ENCODE peak calls at places on chromosomes 12 and 14, in ten cellular contexts. W is foreskin keratinocyte, U is left ventricle myocardium inferior, T is BJ, L is heart right ventricle, M is endodermal cell, S is HCT116, K is body of pancreas, Q is upper lobe of right lung, C is dorsolateral prefrontal cortex. I is an unnamed sample.
A peak's percentile ranks its signal among the peaks of the same experiment; 100 is the strongest.

GRCh38 chr12:27914956-27915355 is 57.6 kb downstream of the PTHLH start:
- DNase-seq in W (no peak), K (no peak), M (no peak), C (no peak), U (no peak), Q (no peak), T (no peak), S (no peak), L (no peak), I (no peak)

GRCh38 chr12:62933871-62934798 is 815 bp downstream of the PPM1H start:
- DNase-seq in S (no peak), Q (peak; percentile 77), L (peak; percentile 54), K (peak; percentile 50), U (peak; percentile 60), M (peak; percentile 92), C (peak; percentile 55), T (no peak), W (no peak), I (peak; percentile 63)

GRCh38 chr12:116864371-116865160 is 16.7 kb downstream of the HRK start:
- DNase-seq in C (no peak), L (no peak), S (no peak), Q (no peak), K (no peak), T (peak; percentile 86), W (peak; percentile 79), U (no peak), M (no peak), I (no peak)

GRCh38 chr12:94636462-94637085 is 13.8 kb downstream of the TMCC3 start:
- DNase-seq in W (peak; percentile 82), Q (no peak), L (no peak), S (no peak), C (no peak), U (no peak), T (no peak), M (no peak), K (no peak), I (no peak)

GRCh38 chr12:20486233-20486632 is 117.9 kb downstream of the PDE3A start:
- DNase-seq in M (no peak), U (no peak), S (peak; percentile 21), W (no peak), T (no peak), K (no peak), L (no peak), C (no peak), Q (no peak), I (no peak)

GRCh38 chr12:128388461-128388921 is 121.5 kb downstream of the TMEM132C start:
- DNase-seq in M (no peak), S (no peak), T (no peak), U (peak; percentile 26), C (no peak), W (no peak), Q (no peak), K (no peak), L (no peak), I (peak; percentile 74)

GRCh38 chr12:43281563-43281962 is 270.4 kb downstream of the ADAMTS20 start:
- DNase-seq in U (no peak), M (peak; percentile 56), Q (no peak), S (no peak), C (no peak), W (no peak), T (no peak), L (no peak), K (no peak), I (no peak)

GRCh38 chr12:89899651-89900050 is 191.0 kb upstream of the ATP2B1 start:
- DNase-seq in W (no peak), U (no peak), S (no peak), K (no peak), L (no peak), T (no peak), Q (no peak), M (no peak), C (no peak), I (no peak)

GRCh38 chr12:96786808-96787207 is 120.2 kb upstream of the NEDD1 start:
- DNase-seq in M (no peak), K (no peak), C (no peak), S (no peak), T (no peak), Q (no peak), W (no peak), L (no peak), U (no peak), I (no peak)

GRCh38 chr12:76836633-76837032 is 42.2 kb downstream of the CSRP2 start:
- DNase-seq in W (no peak), Q (no peak), U (no peak), L (no peak), C (no peak), S (no peak), T (no peak), M (no peak), K (no peak), I (no peak)

GRCh38 chr12:46458500-46459106 is 86.0 kb upstream of the SLC38A2 start:
- DNase-seq in W (no peak), M (no peak), K (no peak), Q (no peak), C (no peak), T (no peak), S (no peak), L (no peak), U (no peak), I (no peak)

GRCh38 chr12:6093764-6094163 is 30.7 kb downstream of the VWF start:
- DNase-seq in W (no peak), M (peak; percentile 63), Q (no peak), C (no peak), U (no peak), K (no peak), L (no peak), T (no peak), S (no peak), I (no peak)

GRCh38 chr14:24076302-24076601 is 4.9 kb downstream of the CPNE6 start:
- DNase-seq in M (no peak), Q (no peak), W (no peak), K (no peak), S (no peak), T (no peak), L (no peak), U (no peak), C (no peak), I (no peak)

GRCh38 chr14:24074625-24075484 is 3.5 kb downstream of the CPNE6 start:
- DNase-seq in T (no peak), Q (no peak), U (no peak), W (no peak), S (no peak), K (peak; percentile 69), M (no peak), L (no peak), C (no peak), I (no peak)

GRCh38 chr14:24078146-24078545 is 6.8 kb downstream of the CPNE6 start:
- DNase-seq in S (no peak), W (no peak), M (no peak), L (no peak), K (no peak), C (no peak), Q (no peak), T (no peak), U (no peak), I (no peak)

GRCh38 chr14:24075485-24076301 is 4.3 kb downstream of the CPNE6 start:
- DNase-seq in W (no peak), L (no peak), Q (no peak), U (no peak), M (no peak), C (no peak), T (no peak), K (peak; percentile 53), S (no peak), I (no peak)

GRCh38 chr14:24077086-24077485 is 5.7 kb downstream of the CPNE6 start:
- DNase-seq in Q (no peak), S (no peak), L (no peak), U (no peak), C (no peak), K (no peak), T (no peak), W (no peak), M (no peak), I (no peak)
- H3K27me3 ChIP-seq in Q (peaks cover 8% of the 10 kb centered on the region), S (no peaks in the 10 kb centered on the region), L (peaks cover 23% of the 10 kb centered on the region), U (peaks cover 54% of the 10 kb centered on the region), C (no peaks in the 10 kb centered on the region), K (no peaks in the 10 kb centered on the region), T (peaks cover 24% of the 10 kb centered on the region), W (peaks cover 39% of the 10 kb centered on the region), M (peaks cover 28% of the 10 kb centered on the region), I (no peaks in the 10 kb centered on the region)

GRCh38 chr14:37545174-37545573 is 49.9 kb downstream of the FOXA1 start:
- DNase-seq in M (no peak), W (no peak), C (no peak), S (no peak), U (no peak), T (no peak), Q (no peak), L (no peak), K (no peak), I (no peak)
- TF ChIP-seq CTCF in M (peak; percentile 36), W (peak; percentile 28), C (no peak), S (no peak), U (no peak), T (no peak), Q (no peak), L (no peak), K (no peak), I (no peak)

DNA sequence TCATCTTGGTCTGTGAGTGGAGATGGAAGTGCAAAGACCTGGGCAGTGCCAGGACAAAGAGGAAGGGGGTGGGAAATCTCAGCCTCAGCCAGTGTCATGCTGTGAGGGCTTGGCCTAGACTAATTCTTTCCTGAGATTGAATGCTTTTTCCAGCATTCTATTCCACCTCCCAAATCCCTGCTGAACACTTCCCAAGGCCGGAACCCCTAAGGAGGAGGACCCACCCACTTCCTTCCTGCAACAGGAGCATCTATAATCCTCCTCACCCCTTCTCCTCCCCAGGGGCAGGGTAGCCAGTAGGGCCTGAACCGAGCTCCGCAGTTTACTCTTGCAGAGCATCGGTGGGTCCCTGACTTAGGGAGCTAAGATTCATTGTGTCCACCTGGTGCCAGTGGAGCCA is 3.2 kb downstream of the PLEKHD1 start:
- DNase-seq in T (no peak), S (no peak), K (no peak), U (no peak), M (no peak), L (no peak), W (no peak), C (peak; percentile 4), Q (no peak), I (no peak)
- H3K27me3 ChIP-seq in T (peaks cover 36% of the 10 kb centered on the region), S (no peaks in the 10 kb centered on the region), K (peaks cover 9% of the 10 kb centered on the region), U (peaks cover 49% of the 10 kb centered on the region), M (peaks cover 45% of the 10 kb centered on the region), L (peaks cover 38% of the 10 kb centered on the region), W (peaks cover 91% of the 10 kb centered on the region), C (peaks cover 30% of the 10 kb centered on the region), Q (peaks cover 46% of the 10 kb centered on the region), I (no peaks in the 10 kb centered on the region)

DNA sequence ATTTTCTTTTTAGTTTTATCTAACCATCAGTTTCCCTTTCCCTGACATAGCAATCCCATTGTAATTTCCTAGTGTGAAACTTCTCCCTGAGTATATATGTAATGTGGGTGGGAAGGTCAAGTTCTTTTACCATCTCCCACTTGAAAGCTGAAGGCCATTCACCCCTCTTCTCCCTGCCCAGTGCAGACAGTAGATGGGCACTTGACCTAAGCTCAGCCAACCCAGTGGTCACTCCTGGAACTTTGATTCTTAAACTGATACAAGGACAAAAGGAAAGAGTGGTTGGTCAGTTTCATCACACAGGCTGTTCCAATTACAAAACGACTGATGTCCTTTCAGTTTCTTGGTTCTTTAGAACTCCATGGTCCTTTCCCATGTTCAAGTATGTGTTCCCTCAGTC is 8.4 kb upstream of the APOLD1 start:
- DNase-seq in M (no peak), Q (no peak), C (no peak), T (no peak), L (no peak), S (no peak), W (no peak), K (no peak), U (no peak), I (no peak)
- TF ChIP-seq CTCF in M (peak; percentile 63), Q (no peak), C (no peak), T (no peak), L (no peak), S (no peak), W (no peak), K (no peak), U (no peak), I (no peak)

I was measured in right atrium auricular region.